ENCODE peak calls at places on chromosome 1, in eight cellular contexts. One of them, this sample, is unnamed.

GRCh38 chr1:246987083-246987690 is 20.7 kb downstream of the ZNF695 start:
- DNase-seq in epithelial cell of esophagus: no peak
- DNase-seq in uterus: no peak
- DNase-seq in neural progenitor cell: no peak
- DNase-seq in psoas muscle: no peak
- DNase-seq in GM13977: no peak
- DNase-seq in OCI-LY7: no peak
- DNase-seq in right atrium auricular region: no peak
- DNase-seq in this sample: no peak

GRCh38 chr1:86866665-86867064 is 47.3 kb downstream of the SELENOF start:
- DNase-seq in epithelial cell of esophagus: peak
- DNase-seq in uterus: no peak
- DNase-seq in neural progenitor cell: no peak
- DNase-seq in psoas muscle: no peak
- DNase-seq in GM13977: no peak
- DNase-seq in OCI-LY7: no peak
- DNase-seq in right atrium auricular region: no peak
- DNase-seq in this sample: no peak

GRCh38 chr1:19315378-19316206 is 3.5 kb downstream of the SLC66A1 start:
- DNase-seq in epithelial cell of esophagus: no peak
- DNase-seq in uterus: no peak
- DNase-seq in neural progenitor cell: no peak
- DNase-seq in psoas muscle: no peak
- DNase-seq in GM13977: peak
- DNase-seq in OCI-LY7: peak
- DNase-seq in right atrium auricular region: no peak
- DNase-seq in this sample: no peak

GRCh38 chr1:18458133-18458750 is 22.5 kb upstream of the KLHDC7A start:
- DNase-seq in epithelial cell of esophagus: no peak
- DNase-seq in uterus: no peak
- DNase-seq in neural progenitor cell: no peak
- DNase-seq in psoas muscle: no peak
- DNase-seq in GM13977: no peak
- DNase-seq in OCI-LY7: no peak
- DNase-seq in right atrium auricular region: no peak
- DNase-seq in this sample: no peak

GRCh38 chr1:156815307-156815826 is 1.3 kb downstream of the SH2D2A start:
- DNase-seq in epithelial cell of esophagus: peak
- DNase-seq in uterus: peak
- DNase-seq in neural progenitor cell: peak
- DNase-seq in psoas muscle: peak
- DNase-seq in GM13977: no peak
- DNase-seq in OCI-LY7: no peak
- DNase-seq in right atrium auricular region: peak
- DNase-seq in this sample: no peak

GRCh38 chr1:110765640-110766335 is 91.0 kb upstream of the KCNA3 start:
- DNase-seq in epithelial cell of esophagus: peak
- DNase-seq in uterus: peak
- DNase-seq in neural progenitor cell: peak
- DNase-seq in psoas muscle: no peak
- DNase-seq in GM13977: peak
- DNase-seq in OCI-LY7: peak
- DNase-seq in right atrium auricular region: no peak
- DNase-seq in this sample: peak

GRCh38 chr1:44721521-44722361 is 9.2 kb downstream of the RNU5D-1 start:
- DNase-seq in epithelial cell of esophagus: peak
- DNase-seq in uterus: peak
- DNase-seq in neural progenitor cell: no peak
- DNase-seq in psoas muscle: no peak
- DNase-seq in GM13977: peak
- DNase-seq in OCI-LY7: peak
- DNase-seq in right atrium auricular region: no peak
- DNase-seq in this sample: peak

GRCh38 chr1:150268342-150268705 is 492 bp downstream of the APH1A start:
- DNase-seq in epithelial cell of esophagus: peak
- DNase-seq in uterus: no peak
- DNase-seq in neural progenitor cell: peak
- DNase-seq in psoas muscle: peak
- DNase-seq in GM13977: peak
- DNase-seq in OCI-LY7: peak
- DNase-seq in right atrium auricular region: no peak
- DNase-seq in this sample: peak

GRCh38 chr1:247849616-247850015 is 7.4 kb upstream of the TRIM58 start:
- DNase-seq in epithelial cell of esophagus: no peak
- DNase-seq in uterus: no peak
- DNase-seq in neural progenitor cell: no peak
- DNase-seq in psoas muscle: no peak
- DNase-seq in GM13977: no peak
- DNase-seq in OCI-LY7: no peak
- DNase-seq in right atrium auricular region: no peak
- DNase-seq in this sample: no peak

GRCh38 chr1:64934115-64934880 is 32.1 kb downstream of the JAK1 start:
- DNase-seq in epithelial cell of esophagus: peak
- DNase-seq in uterus: peak
- DNase-seq in neural progenitor cell: no peak
- DNase-seq in psoas muscle: peak
- DNase-seq in GM13977: no peak
- DNase-seq in OCI-LY7: no peak
- DNase-seq in right atrium auricular region: peak
- DNase-seq in this sample: no peak

GRCh38 chr1:207342351-207342750 is 20.9 kb downstream of the CD55 start:
- DNase-seq in epithelial cell of esophagus: no peak
- DNase-seq in uterus: no peak
- DNase-seq in neural progenitor cell: no peak
- DNase-seq in psoas muscle: no peak
- DNase-seq in GM13977: no peak
- DNase-seq in OCI-LY7: no peak
- DNase-seq in right atrium auricular region: no peak
- DNase-seq in this sample: no peak

DNA sequence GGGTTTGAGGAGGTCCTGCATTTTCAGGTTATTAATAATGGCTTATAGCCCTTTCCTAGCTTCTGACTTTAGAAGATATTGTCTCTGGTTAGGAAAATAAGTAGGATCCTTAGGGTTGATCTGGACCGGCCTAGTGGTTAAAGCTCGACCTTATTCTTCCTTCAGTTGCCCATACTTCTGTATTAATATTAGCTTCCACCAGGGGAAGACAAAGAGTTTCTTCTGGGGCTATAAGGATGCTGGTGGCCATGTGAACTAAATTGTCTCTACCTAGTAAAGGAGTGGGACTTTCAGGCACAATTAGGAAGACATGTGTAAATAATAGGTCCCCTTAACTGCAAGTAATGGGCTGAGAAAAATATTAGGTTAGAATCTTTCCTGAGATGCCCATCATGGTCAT is 20.6 kb upstream of the FCGR2A start:
- DNase-seq in epithelial cell of esophagus: no peak
- DNase-seq in uterus: no peak
- DNase-seq in neural progenitor cell: no peak
- DNase-seq in psoas muscle: no peak
- DNase-seq in GM13977: peak
- DNase-seq in OCI-LY7: peak
- DNase-seq in right atrium auricular region: no peak
- DNase-seq in this sample: no peak
- TF ChIP-seq CTCF in epithelial cell of esophagus: peak
- TF ChIP-seq CTCF in uterus: no peak
- TF ChIP-seq CTCF in neural progenitor cell: peak
- TF ChIP-seq CTCF in psoas muscle: no peak
- TF ChIP-seq CTCF in GM13977: peak
- TF ChIP-seq CTCF in OCI-LY7: peak
- TF ChIP-seq CTCF in right atrium auricular region: no peak
- TF ChIP-seq CTCF in this sample: peak

DNA sequence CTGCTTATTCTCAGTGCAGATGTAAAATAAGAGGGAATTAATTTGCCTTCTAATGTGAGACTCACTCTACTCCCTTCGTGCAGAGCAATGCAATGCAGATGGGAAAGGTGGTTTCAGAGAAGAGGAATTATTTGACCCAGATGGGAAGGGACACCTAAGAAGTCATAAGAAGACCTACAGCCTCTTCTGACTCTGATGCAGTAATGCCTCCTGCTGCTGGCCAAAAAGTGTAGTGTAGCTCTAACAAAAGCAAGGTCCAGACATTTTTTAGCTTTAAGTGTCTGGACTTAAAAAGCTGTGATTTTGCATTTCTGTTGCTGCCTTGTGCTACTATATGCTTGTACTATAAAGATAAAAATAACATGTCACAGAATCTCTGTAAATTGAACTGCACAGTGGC is 501.4 kb downstream of the TTLL7 start:
- DNase-seq in epithelial cell of esophagus: peak
- DNase-seq in uterus: no peak
- DNase-seq in neural progenitor cell: peak
- DNase-seq in psoas muscle: no peak
- DNase-seq in GM13977: no peak
- DNase-seq in OCI-LY7: no peak
- DNase-seq in right atrium auricular region: no peak
- DNase-seq in this sample: no peak
- TF ChIP-seq CTCF in epithelial cell of esophagus: peak
- TF ChIP-seq CTCF in uterus: no peak
- TF ChIP-seq CTCF in neural progenitor cell: peak
- TF ChIP-seq CTCF in psoas muscle: no peak
- TF ChIP-seq CTCF in GM13977: peak
- TF ChIP-seq CTCF in OCI-LY7: no peak
- TF ChIP-seq CTCF in right atrium auricular region: no peak
- TF ChIP-seq CTCF in this sample: no peak

GRCh38 chr1:71170925-71171324 is 90.1 kb upstream of the ZRANB2 start:
- DNase-seq in epithelial cell of esophagus: no peak
- DNase-seq in uterus: no peak
- DNase-seq in neural progenitor cell: peak
- DNase-seq in psoas muscle: no peak
- DNase-seq in GM13977: no peak
- DNase-seq in OCI-LY7: no peak
- DNase-seq in right atrium auricular region: no peak
- DNase-seq in this sample: no peak
- TF ChIP-seq CTCF in epithelial cell of esophagus: no peak
- TF ChIP-seq CTCF in uterus: no peak
- TF ChIP-seq CTCF in neural progenitor cell: peak
- TF ChIP-seq CTCF in psoas muscle: no peak
- TF ChIP-seq CTCF in GM13977: no peak
- TF ChIP-seq CTCF in OCI-LY7: no peak
- TF ChIP-seq CTCF in right atrium auricular region: no peak
- TF ChIP-seq CTCF in this sample: no peak

GRCh38 chr1:1191734-1192133 is 14.7 kb downstream of the TNFRSF18 start:
- DNase-seq in epithelial cell of esophagus: no peak
- DNase-seq in uterus: no peak
- DNase-seq in neural progenitor cell: no peak
- DNase-seq in psoas muscle: no peak
- DNase-seq in GM13977: no peak
- DNase-seq in OCI-LY7: no peak
- DNase-seq in right atrium auricular region: no peak
- DNase-seq in this sample: no peak
- TF ChIP-seq CTCF in epithelial cell of esophagus: no peak
- TF ChIP-seq CTCF in uterus: no peak
- TF ChIP-seq CTCF in neural progenitor cell: no peak
- TF ChIP-seq CTCF in psoas muscle: no peak
- TF ChIP-seq CTCF in GM13977: no peak
- TF ChIP-seq CTCF in OCI-LY7: no peak
- TF ChIP-seq CTCF in right atrium auricular region: no peak
- TF ChIP-seq CTCF in this sample: no peak

GRCh38 chr1:147665521-147665920 is 4.8 kb downstream of the ACP6 start:
- DNase-seq in epithelial cell of esophagus: no peak
- DNase-seq in uterus: no peak
- DNase-seq in neural progenitor cell: peak
- DNase-seq in psoas muscle: no peak
- DNase-seq in GM13977: no peak
- DNase-seq in OCI-LY7: no peak
- DNase-seq in right atrium auricular region: no peak
- DNase-seq in this sample: no peak
- TF ChIP-seq CTCF in epithelial cell of esophagus: peak
- TF ChIP-seq CTCF in uterus: no peak
- TF ChIP-seq CTCF in neural progenitor cell: peak
- TF ChIP-seq CTCF in psoas muscle: no peak
- TF ChIP-seq CTCF in GM13977: no peak
- TF ChIP-seq CTCF in OCI-LY7: peak
- TF ChIP-seq CTCF in right atrium auricular region: no peak
- TF ChIP-seq CTCF in this sample: peak